ENCODE peak calls at places on chromosome 20, in ten cellular contexts. Q, R, D, S, P, K, E, X, T and B are unnamed samples.

GRCh38 chr20:33719989-33720709 is at the start of gene PXMP4:
- DNase-seq in T (peak; percentile 99), S (peak; percentile 75), R (peak; percentile 83), D (peak; percentile 93), X (peak; percentile 62), E (peak; percentile 98), P (peak; percentile 92), Q (peak; percentile 82), K (peak; percentile 88), B (peak; percentile 88)

GRCh38 chr20:50655325-50655880 is 35.9 kb downstream of the RIPOR3 start:
- DNase-seq in X (peak; percentile 50), K (no peak), T (peak; percentile 92), Q (no peak), P (peak; percentile 63), D (peak; percentile 86), E (peak; percentile 88), S (no peak), R (no peak), B (no peak)

GRCh38 chr20:17849901-17850673 is 118.5 kb downstream of the SNX5 start:
- DNase-seq in D (peak; percentile 79), Q (no peak), K (no peak), X (no peak), T (peak; percentile 98), E (peak; percentile 99), S (no peak), P (peak; percentile 84), R (no peak), B (no peak)

GRCh38 chr20:52083627-52084232 is 107.8 kb downstream of the ZFP64 start:
- DNase-seq in X (peak; percentile 33), S (no peak), E (peak; percentile 75), P (no peak), K (no peak), R (peak; percentile 43), Q (no peak), T (peak; percentile 82), D (peak; percentile 54), B (peak; percentile 45)

GRCh38 chr20:45833883-45834796 is 541 bp downstream of the SNX21 start:
- DNase-seq in S (no peak), D (peak; percentile 87), T (peak; percentile 73), E (peak; percentile 49), X (no peak), R (peak; percentile 25), K (peak; percentile 60), P (no peak), Q (peak; percentile 67), B (peak; percentile 84)

GRCh38 chr20:62671765-62672164 is 29.5 kb downstream of the SLCO4A1 start:
- DNase-seq in Q (no peak), X (no peak), D (no peak), E (no peak), K (no peak), P (no peak), T (no peak), R (no peak), S (no peak), B (no peak)

GRCh38 chr20:37202267-37202943 is 23.1 kb upstream of the MROH8 start:
- DNase-seq in E (peak; percentile 98), X (no peak), T (peak; percentile 95), K (no peak), Q (no peak), D (peak; percentile 59), R (no peak), S (no peak), P (peak; percentile 96), B (no peak)

GRCh38 chr20:326645-327031 is 1.3 kb downstream of the SOX12 start:
- DNase-seq in R (peak; percentile 17), E (no peak), Q (no peak), D (no peak), S (no peak), T (peak; percentile 25), P (no peak), X (no peak), K (peak; percentile 67), B (no peak)

GRCh38 chr20:63036266-63036665 is 29.5 kb upstream of the BHLHE23 start:
- DNase-seq in X (no peak), R (no peak), E (no peak), S (no peak), P (no peak), T (no peak), Q (no peak), K (no peak), D (no peak), B (no peak)

GRCh38 chr20:37430778-37431460 is 85.0 kb downstream of the SRC start:
- DNase-seq in D (no peak), S (no peak), T (no peak), X (no peak), K (no peak), E (no peak), P (no peak), R (no peak), Q (no peak), B (no peak)

GRCh38 chr20:40670251-40670650 is 18.8 kb downstream of the MAFB start:
- DNase-seq in T (no peak), X (no peak), R (no peak), P (no peak), S (no peak), D (no peak), Q (no peak), E (no peak), K (no peak), B (no peak)

GRCh38 chr20:11008444-11008843 is 334.6 kb upstream of the JAG1 start:
- DNase-seq in S (no peak), E (no peak), X (no peak), K (no peak), T (no peak), R (no peak), P (no peak), D (no peak), Q (no peak), B (no peak)

GRCh38 chr20:38692436-38693411 is 31.6 kb upstream of the SLC32A1 start:
- DNase-seq in S (peak; percentile 30), R (peak; percentile 31), K (no peak), P (no peak), E (peak; percentile 64), D (peak; percentile 23), T (peak; percentile 71), Q (no peak), X (no peak), B (no peak)

GRCh38 chr20:1533059-1533458 is 24.4 kb downstream of the SIRPD start:
- DNase-seq in P (no peak), X (no peak), T (no peak), K (no peak), D (no peak), E (no peak), S (no peak), Q (no peak), R (no peak), B (no peak)

GRCh38 chr20:16694176-16694575 is 35.6 kb upstream of the SNRPB2 start:
- DNase-seq in X (no peak), P (no peak), D (no peak), R (no peak), K (no peak), S (no peak), E (no peak), Q (no peak), T (no peak), B (no peak)

GRCh38 chr20:16695633-16696032 is 34.2 kb upstream of the SNRPB2 start:
- DNase-seq in D (no peak), X (no peak), P (no peak), Q (no peak), R (no peak), K (no peak), S (no peak), T (no peak), E (no peak), B (no peak)

GRCh38 chr20:16701296-16701695 is 28.5 kb upstream of the SNRPB2 start:
- DNase-seq in D (no peak), K (no peak), Q (no peak), R (no peak), T (no peak), P (no peak), E (no peak), S (peak; percentile 5), X (no peak), B (no peak)

GRCh38 chr20:16703570-16703969 is 26.3 kb upstream of the SNRPB2 start:
- DNase-seq in X (no peak), D (no peak), K (no peak), T (no peak), S (no peak), R (no peak), P (no peak), Q (no peak), E (no peak), B (no peak)

DNA sequence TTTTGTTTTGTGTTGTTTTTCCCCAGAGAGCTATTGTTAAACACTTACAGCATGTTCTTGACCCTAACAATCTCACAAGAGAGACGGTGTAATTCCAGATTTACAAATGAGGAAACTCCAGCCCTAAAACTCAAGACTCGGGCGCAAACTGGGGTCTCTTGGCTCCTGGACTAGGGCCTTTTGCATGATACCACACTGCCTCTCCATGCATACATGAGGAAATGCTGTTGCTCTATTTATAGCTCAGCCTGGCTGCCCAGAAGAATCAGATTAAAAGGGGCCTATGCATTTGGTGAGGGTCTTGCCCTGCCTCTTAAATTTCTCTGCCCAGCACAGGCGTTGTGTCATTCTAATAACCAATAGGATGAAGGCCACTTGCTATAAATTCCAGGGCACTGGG is 30.5 kb upstream of the SNRPB2 start:
- DNase-seq in K (no peak), D (no peak), E (no peak), R (no peak), P (no peak), Q (no peak), S (no peak), X (no peak), T (no peak), B (no peak)
- TF ChIP-seq CTCF in K (no peak), D (no peak), E (no peak), R (no peak), P (no peak), Q (no peak), S (no peak), X (no peak), T (no peak), B (peak; percentile 47)

GRCh38 chr20:57435498-57436222 is 44.5 kb downstream of the RBM38 start:
- DNase-seq in D (no peak), S (peak; percentile 19), P (no peak), Q (peak; percentile 97), T (no peak), E (no peak), K (no peak), R (peak; percentile 34), X (no peak), B (no peak)
- TF ChIP-seq CTCF in D (no peak), S (no peak), P (no peak), Q (no peak), T (no peak), E (no peak), K (peak; percentile 25), R (no peak), X (no peak), B (no peak)

DNA sequence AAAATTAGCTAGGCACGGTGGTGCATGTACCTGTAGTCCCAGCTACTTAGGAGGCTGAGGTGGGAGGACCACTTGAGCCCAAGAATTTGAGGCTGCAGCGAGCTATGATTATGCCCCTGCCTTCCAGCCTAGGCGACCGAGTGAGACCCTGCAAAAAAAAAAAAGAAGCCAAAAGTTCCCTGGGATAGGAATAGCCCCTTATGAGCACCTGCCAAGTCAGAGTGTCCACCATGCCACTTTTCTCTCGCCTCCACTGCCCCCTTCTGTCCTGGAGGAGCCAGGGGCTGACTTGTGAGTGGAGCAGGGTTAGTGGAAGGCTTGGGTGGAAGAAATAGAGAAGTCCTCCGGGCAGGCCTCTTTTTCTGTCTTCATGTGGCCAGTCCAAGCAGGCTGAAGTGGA is 12.1 kb upstream of the DDX27 start:
- DNase-seq in D (no peak), P (no peak), Q (no peak), X (no peak), S (no peak), E (no peak), T (no peak), K (no peak), R (no peak), B (no peak)
- TF ChIP-seq CTCF in D (no peak), P (no peak), Q (no peak), X (no peak), S (no peak), E (no peak), T (no peak), K (peak; percentile 44), R (no peak), B (peak; percentile 0)

GRCh38 chr20:21490105-21490504 is 23.8 kb downstream of the NKX2-2 start:
- DNase-seq in D (no peak), S (no peak), T (peak; percentile 20), P (no peak), X (no peak), R (no peak), Q (no peak), E (peak; percentile 23), K (no peak), B (no peak)
- TF ChIP-seq CTCF in D (no peak), S (no peak), T (peak; percentile 29), P (no peak), X (no peak), R (no peak), Q (no peak), E (peak; percentile 50), K (no peak), B (peak; percentile 16)